ENCODE peak calls at places on chromosomes 7 and 10, in nine cellular contexts. One of them, this sample, is unnamed.

GRCh38 chr10:25616903-25617592 is 317.0 kb upstream of the MYO3A start:
- DNase-seq in hepatocyte: no peak
- DNase-seq in transverse colon: no peak
- DNase-seq in tibial nerve: no peak
- DNase-seq in HEK293T: no peak
- DNase-seq in NCI-H1105: no peak
- DNase-seq in foreskin melanocyte: no peak
- DNase-seq in HTR-8/SVneo: no peak
- DNase-seq in PC-3: no peak
- DNase-seq in this sample: no peak

GRCh38 chr7:84492565-84493034 is 298.0 kb upstream of the SEMA3A start:
- DNase-seq in hepatocyte: no peak
- DNase-seq in transverse colon: no peak
- DNase-seq in tibial nerve: peak
- DNase-seq in HEK293T: no peak
- DNase-seq in NCI-H1105: no peak
- DNase-seq in foreskin melanocyte: no peak
- DNase-seq in HTR-8/SVneo: no peak
- DNase-seq in PC-3: no peak
- DNase-seq in this sample: no peak

GRCh38 chr7:129951076-129952011 is 1.4 kb downstream of the UBE2H start:
- DNase-seq in hepatocyte: peak
- DNase-seq in transverse colon: peak
- DNase-seq in tibial nerve: peak
- DNase-seq in HEK293T: no peak
- DNase-seq in NCI-H1105: peak
- DNase-seq in foreskin melanocyte: peak
- DNase-seq in HTR-8/SVneo: no peak
- DNase-seq in PC-3: peak
- DNase-seq in this sample: no peak

GRCh38 chr7:105521027-105521730 is 892 bp downstream of the PUS7 start:
- DNase-seq in hepatocyte: peak
- DNase-seq in transverse colon: peak
- DNase-seq in tibial nerve: peak
- DNase-seq in HEK293T: peak
- DNase-seq in NCI-H1105: peak
- DNase-seq in foreskin melanocyte: peak
- DNase-seq in HTR-8/SVneo: peak
- DNase-seq in PC-3: peak
- DNase-seq in this sample: no peak

GRCh38 chr7:121624922-121625321 is 228.8 kb upstream of the FAM3C start:
- DNase-seq in hepatocyte: no peak
- DNase-seq in transverse colon: no peak
- DNase-seq in tibial nerve: no peak
- DNase-seq in HEK293T: peak
- DNase-seq in NCI-H1105: no peak
- DNase-seq in foreskin melanocyte: no peak
- DNase-seq in HTR-8/SVneo: no peak
- DNase-seq in PC-3: no peak
- DNase-seq in this sample: no peak

GRCh38 chr10:62554632-62555199 is 180.5 kb downstream of the ZNF365 start:
- DNase-seq in hepatocyte: peak
- DNase-seq in transverse colon: no peak
- DNase-seq in tibial nerve: no peak
- DNase-seq in HEK293T: peak
- DNase-seq in NCI-H1105: peak
- DNase-seq in foreskin melanocyte: peak
- DNase-seq in HTR-8/SVneo: peak
- DNase-seq in PC-3: peak
- DNase-seq in this sample: no peak

GRCh38 chr10:25843551-25844170 is 90.4 kb upstream of the MYO3A start:
- DNase-seq in hepatocyte: no peak
- DNase-seq in transverse colon: no peak
- DNase-seq in tibial nerve: no peak
- DNase-seq in HEK293T: no peak
- DNase-seq in NCI-H1105: no peak
- DNase-seq in foreskin melanocyte: no peak
- DNase-seq in HTR-8/SVneo: no peak
- DNase-seq in PC-3: no peak
- DNase-seq in this sample: no peak

GRCh38 chr10:108465871-108466641 is 1301.5 kb upstream of the SORCS1 start:
- DNase-seq in hepatocyte: peak
- DNase-seq in transverse colon: peak
- DNase-seq in tibial nerve: no peak
- DNase-seq in HEK293T: no peak
- DNase-seq in NCI-H1105: no peak
- DNase-seq in foreskin melanocyte: no peak
- DNase-seq in HTR-8/SVneo: no peak
- DNase-seq in PC-3: no peak
- DNase-seq in this sample: no peak

GRCh38 chr10:101683226-101683625 is 11.7 kb downstream of the FBXW4 start:
- DNase-seq in hepatocyte: no peak
- DNase-seq in transverse colon: no peak
- DNase-seq in tibial nerve: no peak
- DNase-seq in HEK293T: no peak
- DNase-seq in NCI-H1105: no peak
- DNase-seq in foreskin melanocyte: no peak
- DNase-seq in HTR-8/SVneo: no peak
- DNase-seq in PC-3: no peak
- DNase-seq in this sample: no peak

GRCh38 chr7:91266931-91267557 is 2.8 kb downstream of the FZD1 start:
- DNase-seq in hepatocyte: no peak
- DNase-seq in transverse colon: no peak
- DNase-seq in tibial nerve: no peak
- DNase-seq in HEK293T: no peak
- DNase-seq in NCI-H1105: no peak
- DNase-seq in foreskin melanocyte: no peak
- DNase-seq in HTR-8/SVneo: no peak
- DNase-seq in PC-3: no peak
- DNase-seq in this sample: no peak

GRCh38 chr10:101895781-101896180 is 52.2 kb upstream of the KCNIP2 start:
- DNase-seq in hepatocyte: no peak
- DNase-seq in transverse colon: no peak
- DNase-seq in tibial nerve: no peak
- DNase-seq in HEK293T: no peak
- DNase-seq in NCI-H1105: no peak
- DNase-seq in foreskin melanocyte: no peak
- DNase-seq in HTR-8/SVneo: no peak
- DNase-seq in PC-3: no peak
- DNase-seq in this sample: no peak

GRCh38 chr10:72333111-72334012 is 21.4 kb downstream of the DNAJB12 start:
- DNase-seq in hepatocyte: peak
- DNase-seq in transverse colon: no peak
- DNase-seq in tibial nerve: no peak
- DNase-seq in HEK293T: no peak
- DNase-seq in NCI-H1105: no peak
- DNase-seq in foreskin melanocyte: no peak
- DNase-seq in HTR-8/SVneo: no peak
- DNase-seq in PC-3: no peak
- DNase-seq in this sample: no peak

GRCh38 chr10:11560076-11560709 is 51.3 kb downstream of the USP6NL start:
- DNase-seq in hepatocyte: peak
- DNase-seq in transverse colon: no peak
- DNase-seq in tibial nerve: no peak
- DNase-seq in HEK293T: no peak
- DNase-seq in NCI-H1105: no peak
- DNase-seq in foreskin melanocyte: no peak
- DNase-seq in HTR-8/SVneo: no peak
- DNase-seq in PC-3: no peak
- DNase-seq in this sample: no peak

GRCh38 chr10:10826125-10826524 is 191.5 kb upstream of the CELF2 start:
- DNase-seq in hepatocyte: no peak
- DNase-seq in transverse colon: no peak
- DNase-seq in tibial nerve: no peak
- DNase-seq in HEK293T: no peak
- DNase-seq in NCI-H1105: no peak
- DNase-seq in foreskin melanocyte: no peak
- DNase-seq in HTR-8/SVneo: peak
- DNase-seq in PC-3: peak
- DNase-seq in this sample: peak

GRCh38 chr10:98430427-98430826 is 15.4 kb upstream of the PYROXD2 start:
- DNase-seq in hepatocyte: no peak
- DNase-seq in transverse colon: no peak
- DNase-seq in tibial nerve: no peak
- DNase-seq in HEK293T: no peak
- DNase-seq in NCI-H1105: no peak
- DNase-seq in foreskin melanocyte: no peak
- DNase-seq in HTR-8/SVneo: no peak
- DNase-seq in PC-3: no peak
- DNase-seq in this sample: no peak

GRCh38 chr10:66752714-66753113 is 173.1 kb upstream of the LRRTM3 start:
- DNase-seq in hepatocyte: no peak
- DNase-seq in transverse colon: no peak
- DNase-seq in tibial nerve: no peak
- DNase-seq in HEK293T: no peak
- DNase-seq in NCI-H1105: no peak
- DNase-seq in foreskin melanocyte: no peak
- DNase-seq in HTR-8/SVneo: no peak
- DNase-seq in PC-3: peak
- DNase-seq in this sample: no peak

GRCh38 chr10:97336942-97337719 is 2.6 kb upstream of the FRAT2 start:
- DNase-seq in hepatocyte: peak
- DNase-seq in transverse colon: peak
- DNase-seq in tibial nerve: peak
- DNase-seq in HEK293T: no peak
- DNase-seq in NCI-H1105: no peak
- DNase-seq in foreskin melanocyte: no peak
- DNase-seq in HTR-8/SVneo: no peak
- DNase-seq in PC-3: peak
- DNase-seq in this sample: no peak

GRCh38 chr10:123882177-123882576 is 9.4 kb downstream of the CPXM2 start:
- DNase-seq in hepatocyte: no peak
- DNase-seq in transverse colon: no peak
- DNase-seq in tibial nerve: no peak
- DNase-seq in HEK293T: no peak
- DNase-seq in NCI-H1105: no peak
- DNase-seq in foreskin melanocyte: no peak
- DNase-seq in HTR-8/SVneo: no peak
- DNase-seq in PC-3: no peak
- DNase-seq in this sample: no peak

GRCh38 chr10:1203704-1204103 is 147.5 kb downstream of the WDR37 start:
- DNase-seq in hepatocyte: no peak
- DNase-seq in transverse colon: no peak
- DNase-seq in tibial nerve: no peak
- DNase-seq in HEK293T: no peak
- DNase-seq in NCI-H1105: no peak
- DNase-seq in foreskin melanocyte: no peak
- DNase-seq in HTR-8/SVneo: no peak
- DNase-seq in PC-3: no peak
- DNase-seq in this sample: no peak

GRCh38 chr10:109203616-109204375 is 719.5 kb downstream of the XPNPEP1 start:
- DNase-seq in hepatocyte: no peak
- DNase-seq in transverse colon: no peak
- DNase-seq in tibial nerve: no peak
- DNase-seq in HEK293T: no peak
- DNase-seq in NCI-H1105: no peak
- DNase-seq in foreskin melanocyte: peak
- DNase-seq in HTR-8/SVneo: no peak
- DNase-seq in PC-3: no peak
- DNase-seq in this sample: no peak

GRCh38 chr10:86287966-86288579 is 78.5 kb downstream of the GRID1 start:
- DNase-seq in hepatocyte: no peak
- DNase-seq in transverse colon: no peak
- DNase-seq in tibial nerve: no peak
- DNase-seq in HEK293T: no peak
- DNase-seq in NCI-H1105: no peak
- DNase-seq in foreskin melanocyte: no peak
- DNase-seq in HTR-8/SVneo: no peak
- DNase-seq in PC-3: no peak
- DNase-seq in this sample: no peak

GRCh38 chr10:126504051-126504760 is 115.9 kb upstream of the ADAM12 start:
- DNase-seq in hepatocyte: peak
- DNase-seq in transverse colon: peak
- DNase-seq in tibial nerve: peak
- DNase-seq in HEK293T: peak
- DNase-seq in NCI-H1105: peak
- DNase-seq in foreskin melanocyte: peak
- DNase-seq in HTR-8/SVneo: peak
- DNase-seq in PC-3: peak
- DNase-seq in this sample: no peak